ENCODE peak calls at places on chromosomes 11 and 22, in five cellular contexts. P, K, T, W and F are unnamed samples.

GRCh38 chr22:47125603-47126002 is 363.2 kb downstream of the TBC1D22A start:
- DNase-seq in P (no peak), K (peak), T (peak), W (no peak), F (no peak)

GRCh38 chr11:31767066-31767465 is 44.1 kb downstream of the PAX6 start:
- DNase-seq in P (no peak), K (no peak), T (no peak), W (no peak), F (no peak)

GRCh38 chr11:10418259-10418949 is 36.7 kb upstream of the AMPD3 start:
- DNase-seq in P (no peak), K (peak), T (no peak), W (no peak), F (no peak)

GRCh38 chr11:73203790-73204189 is 14.3 kb upstream of the P2RY2 start:
- DNase-seq in P (no peak), K (no peak), T (no peak), W (peak), F (no peak)

GRCh38 chr11:75603791-75604736 is 42.0 kb downstream of the SERPINH1 start:
- DNase-seq in P (no peak), K (peak), T (no peak), W (no peak), F (peak)

GRCh38 chr22:34414467-34415440 is 494.5 kb upstream of the LARGE1 start:
- DNase-seq in P (peak), K (peak), T (peak), W (peak), F (no peak)

GRCh38 chr11:126467046-126467370 is 111.5 kb downstream of the ST3GAL4 start:
- DNase-seq in P (no peak), K (no peak), T (no peak), W (no peak), F (no peak)

GRCh38 chr11:72741429-72741833 is 10.8 kb downstream of the ARAP1 start:
- DNase-seq in P (peak), K (no peak), T (no peak), W (peak), F (no peak)

GRCh38 chr11:38672445-38672844 is 2074.4 kb upstream of the RAG2 start:
- DNase-seq in P (no peak), K (no peak), T (no peak), W (no peak), F (no peak)

GRCh38 chr22:28819253-28820096 is 19.1 kb upstream of the XBP1 start:
- DNase-seq in P (no peak), K (no peak), T (no peak), W (no peak), F (no peak)

GRCh38 chr22:23065069-23065451 is 5.3 kb upstream of the GNAZ start:
- DNase-seq in P (no peak), K (no peak), T (no peak), W (no peak), F (no peak)

GRCh38 chr11:16860632-16861031 is 122.2 kb downstream of the C11orf58 start:
- DNase-seq in P (no peak), K (peak), T (no peak), W (no peak), F (no peak)

GRCh38 chr11:29171350-29171950 is 845.4 kb downstream of the KCNA4 start:
- DNase-seq in P (no peak), K (no peak), T (no peak), W (no peak), F (peak)

GRCh38 chr11:134668076-134668475 is 256.0 kb upstream of the B3GAT1 start:
- DNase-seq in P (no peak), K (no peak), T (no peak), W (no peak), F (no peak)

GRCh38 chr11:58629857-58630256 is 7.4 kb downstream of the CNTF start:
- DNase-seq in P (peak), K (peak), T (peak), W (peak), F (peak)

GRCh38 chr22:23166841-23167610 is 13.3 kb upstream of the BCR start:
- DNase-seq in P (no peak), K (no peak), T (no peak), W (no peak), F (no peak)

GRCh38 chr11:111081021-111081511 is 164.5 kb upstream of the POU2AF2 start:
- DNase-seq in P (no peak), K (no peak), T (no peak), W (no peak), F (peak)

GRCh38 chr11:104623518-104623917 is 274.7 kb downstream of the CASP12 start:
- DNase-seq in P (no peak), K (peak), T (no peak), W (no peak), F (peak)

GRCh38 chr11:64675417-64676252 is 47.4 kb downstream of the NRXN2 start:
- DNase-seq in P (no peak), K (peak), T (peak), W (no peak), F (peak)

GRCh38 chr11:12573707-12574106 is 100.5 kb upstream of the TEAD1 start:
- DNase-seq in P (no peak), K (no peak), T (no peak), W (no peak), F (no peak)

GRCh38 chr22:31139866-31140716 is at the start of gene PLA2G3:
- DNase-seq in P (peak), K (peak), T (no peak), W (no peak), F (peak)
- TF ChIP-seq CTCF in P (no peak), K (no peak), T (no peak), W (no peak), F (peak)

DNA sequence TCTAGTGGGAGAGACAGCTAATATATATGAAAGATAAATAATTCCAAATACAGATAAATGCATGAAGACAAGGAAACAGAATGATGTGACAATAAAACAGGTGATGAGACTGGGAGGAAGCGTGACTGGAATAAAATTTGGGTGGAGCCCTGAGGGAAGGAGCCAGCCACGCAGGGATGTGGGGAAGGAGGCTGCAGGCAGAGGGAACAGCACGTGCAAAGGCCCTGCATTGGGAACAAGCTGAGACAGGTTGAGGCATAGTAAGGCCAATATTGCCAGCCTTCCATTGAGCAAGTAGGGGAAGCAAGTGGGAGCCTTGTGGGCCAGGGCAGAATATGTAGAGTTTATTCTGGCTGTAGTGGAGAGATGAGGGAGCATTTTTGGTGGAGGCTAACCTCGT is 107.5 kb upstream of the CRYBB3 start:
- DNase-seq in P (no peak), K (no peak), T (no peak), W (no peak), F (no peak)
- TF ChIP-seq CTCF in P (no peak), K (no peak), T (no peak), W (no peak), F (no peak)

GRCh38 chr11:93784935-93785360 is 866 bp downstream of the MED17 start:
- DNase-seq in P (no peak), K (peak), T (no peak), W (no peak), F (no peak)

GRCh38 chr11:93784152-93784934 is at the start of gene MED17:
- DNase-seq in P (peak), K (peak), T (peak), W (peak), F (peak)

GRCh38 chr11:93783362-93783761 is 720 bp upstream of the MED17 start:
- DNase-seq in P (no peak), K (no peak), T (no peak), W (no peak), F (no peak)

DNA sequence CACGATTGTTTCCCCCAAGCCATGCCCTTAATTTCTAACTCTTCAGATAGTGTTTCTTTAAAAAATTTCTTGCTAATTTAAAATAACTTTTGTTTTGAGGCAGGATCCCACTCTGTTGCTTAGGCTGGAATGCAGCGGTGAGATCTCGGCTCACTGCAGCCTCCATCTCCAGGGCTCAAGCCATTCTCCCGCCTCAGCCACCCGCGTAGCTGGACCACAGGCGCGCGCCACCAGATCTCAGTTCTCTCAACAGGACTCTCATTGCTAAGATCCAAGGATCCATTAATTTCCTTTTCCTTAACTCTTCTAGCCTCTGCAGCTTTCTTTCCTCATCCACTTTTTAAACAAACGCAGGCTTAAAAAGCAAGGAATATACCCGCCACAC is 323 bp upstream of the MED17 start:
- DNase-seq in P (no peak), K (no peak), T (no peak), W (no peak), F (no peak)
- TF ChIP-seq CTCF in P (peak), K (no peak), T (no peak), W (no peak), F (no peak)

GRCh38 chr11:18844753-18845367 is 53.3 kb upstream of the PTPN5 start:
- DNase-seq in P (no peak), K (peak), T (peak), W (peak), F (peak)
- TF ChIP-seq CTCF in P (peak), K (peak), T (peak), W (peak), F (peak)

GRCh38 chr11:112694813-112695212 is 266.4 kb upstream of the NCAM1 start:
- DNase-seq in P (no peak), K (peak), T (no peak), W (no peak), F (no peak)

GRCh38 chr11:112697371-112697770 is 263.8 kb upstream of the NCAM1 start:
- DNase-seq in P (no peak), K (no peak), T (no peak), W (no peak), F (no peak)

GRCh38 chr11:112693781-112694180 is 267.4 kb upstream of the NCAM1 start:
- DNase-seq in P (no peak), K (no peak), T (no peak), W (no peak), F (no peak)

GRCh38 chr11:112694244-112694643 is 267.0 kb upstream of the NCAM1 start:
- DNase-seq in P (no peak), K (no peak), T (no peak), W (no peak), F (no peak)

GRCh38 chr11:112697779-112698178 is 263.4 kb upstream of the NCAM1 start:
- DNase-seq in P (no peak), K (no peak), T (no peak), W (no peak), F (no peak)
- TF ChIP-seq CTCF in P (peak), K (no peak), T (no peak), W (no peak), F (no peak)

GRCh38 chr11:101428918-101429317 is 154.9 kb downstream of the TRPC6 start:
- DNase-seq in P (no peak), K (peak), T (no peak), W (no peak), F (no peak)
- TF ChIP-seq CTCF in P (peak), K (peak), T (peak), W (no peak), F (peak)

GRCh38 chr22:36198936-36199616 is 2.5 kb downstream of the APOL4 start:
- DNase-seq in P (no peak), K (no peak), T (no peak), W (no peak), F (no peak)
- TF ChIP-seq CTCF in P (no peak), K (no peak), T (no peak), W (no peak), F (no peak)

DNA sequence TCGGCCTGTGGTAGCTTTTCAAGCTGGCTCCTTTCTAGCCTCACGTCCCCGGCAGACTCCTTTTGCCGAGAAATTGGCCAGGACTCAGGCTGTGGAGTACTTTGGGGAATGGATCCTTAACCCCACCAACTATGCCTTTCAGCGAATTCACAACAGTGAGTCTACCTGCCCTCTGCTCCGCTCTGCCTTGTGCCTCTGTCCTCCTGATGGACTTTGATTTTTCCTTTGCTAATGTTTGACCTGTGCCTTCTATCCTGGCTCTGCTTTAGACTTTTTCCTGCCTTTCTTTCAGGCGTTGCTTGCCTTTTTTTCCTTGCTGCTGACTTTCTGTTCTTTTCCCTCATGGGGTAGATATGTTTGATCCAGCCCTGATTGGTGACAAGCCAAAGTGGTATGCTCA is 12.5 kb downstream of the MADD start:
- DNase-seq in P (no peak), K (no peak), T (no peak), W (no peak), F (no peak)
- TF ChIP-seq CTCF in P (no peak), K (no peak), T (no peak), W (no peak), F (no peak)

GRCh38 chr11:40130427-40130826 is 1329.0 kb downstream of the LRRC4C start:
- DNase-seq in P (peak), K (no peak), T (no peak), W (no peak), F (no peak)
- TF ChIP-seq CTCF in P (no peak), K (no peak), T (no peak), W (no peak), F (peak)